ENCODE peak calls at places on chromosome 15, in eight cellular contexts. One of them, this sample, is unnamed. For H3K36me3, the result is how much of the 10 kb centered on the place peaks cover.

GRCh38 chr15:95175914-95176658 is 944.7 kb downstream of the MCTP2 start:
- DNase-seq in stomach: no peak
- DNase-seq in A673: no peak
- DNase-seq in CD4-positive, alpha-beta memory T cell: no peak
- DNase-seq in aorta: no peak
- DNase-seq in lung: no peak
- DNase-seq in cardiac muscle cell: no peak
- DNase-seq in fibroblast of lung: peak
- DNase-seq in this sample: no peak

GRCh38 chr15:78671626-78672211 is 30.7 kb upstream of the CHRNB4 start:
- DNase-seq in lung: no peak
- DNase-seq in A673: peak
- DNase-seq in cardiac muscle cell: no peak
- DNase-seq in fibroblast of lung: no peak
- DNase-seq in stomach: no peak
- DNase-seq in aorta: no peak
- DNase-seq in CD4-positive, alpha-beta memory T cell: no peak
- DNase-seq in this sample: no peak

GRCh38 chr15:47781527-47781926 is 64.2 kb downstream of the SEMA6D start:
- DNase-seq in A673: no peak
- DNase-seq in cardiac muscle cell: no peak
- DNase-seq in fibroblast of lung: no peak
- DNase-seq in lung: no peak
- DNase-seq in stomach: no peak
- DNase-seq in CD4-positive, alpha-beta memory T cell: no peak
- DNase-seq in aorta: no peak
- DNase-seq in this sample: no peak

GRCh38 chr15:35663956-35664355 is 118.0 kb upstream of the DPH6 start:
- DNase-seq in aorta: no peak
- DNase-seq in A673: no peak
- DNase-seq in lung: no peak
- DNase-seq in fibroblast of lung: no peak
- DNase-seq in stomach: no peak
- DNase-seq in cardiac muscle cell: no peak
- DNase-seq in CD4-positive, alpha-beta memory T cell: no peak
- DNase-seq in this sample: no peak

GRCh38 chr15:23447107-23447500 is at the start of gene GOLGA6L2:
- DNase-seq in A673: peak
- DNase-seq in CD4-positive, alpha-beta memory T cell: no peak
- DNase-seq in aorta: no peak
- DNase-seq in fibroblast of lung: no peak
- DNase-seq in stomach: no peak
- DNase-seq in cardiac muscle cell: no peak
- DNase-seq in lung: no peak
- DNase-seq in this sample: no peak

GRCh38 chr15:40072216-40072990 is 33.4 kb upstream of the SRP14 start:
- DNase-seq in lung: no peak
- DNase-seq in CD4-positive, alpha-beta memory T cell: no peak
- DNase-seq in stomach: no peak
- DNase-seq in cardiac muscle cell: no peak
- DNase-seq in fibroblast of lung: no peak
- DNase-seq in A673: no peak
- DNase-seq in aorta: no peak
- DNase-seq in this sample: no peak

GRCh38 chr15:96477227-96477626 is 146.7 kb downstream of the NR2F2 start:
- DNase-seq in stomach: no peak
- DNase-seq in A673: no peak
- DNase-seq in CD4-positive, alpha-beta memory T cell: no peak
- DNase-seq in fibroblast of lung: no peak
- DNase-seq in lung: no peak
- DNase-seq in cardiac muscle cell: no peak
- DNase-seq in aorta: no peak
- DNase-seq in this sample: no peak

GRCh38 chr15:33320017-33320416 is 9.2 kb downstream of the RYR3 start:
- DNase-seq in lung: no peak
- DNase-seq in CD4-positive, alpha-beta memory T cell: no peak
- DNase-seq in cardiac muscle cell: no peak
- DNase-seq in aorta: no peak
- DNase-seq in fibroblast of lung: no peak
- DNase-seq in A673: no peak
- DNase-seq in stomach: no peak
- DNase-seq in this sample: no peak

GRCh38 chr15:26376243-26376642 is 396.6 kb downstream of the GABRB3 start:
- DNase-seq in cardiac muscle cell: no peak
- DNase-seq in CD4-positive, alpha-beta memory T cell: no peak
- DNase-seq in fibroblast of lung: no peak
- DNase-seq in A673: no peak
- DNase-seq in aorta: no peak
- DNase-seq in stomach: no peak
- DNase-seq in lung: no peak
- DNase-seq in this sample: no peak

GRCh38 chr15:31563421-31563820 is 236.8 kb downstream of the KLF13 start:
- DNase-seq in fibroblast of lung: no peak
- DNase-seq in A673: no peak
- DNase-seq in lung: peak
- DNase-seq in cardiac muscle cell: no peak
- DNase-seq in CD4-positive, alpha-beta memory T cell: no peak
- DNase-seq in aorta: no peak
- DNase-seq in stomach: no peak
- DNase-seq in this sample: no peak

GRCh38 chr15:80989110-80989517 is 505 bp downstream of the MESD start:
- DNase-seq in CD4-positive, alpha-beta memory T cell: no peak
- DNase-seq in fibroblast of lung: no peak
- DNase-seq in A673: no peak
- DNase-seq in lung: no peak
- DNase-seq in cardiac muscle cell: no peak
- DNase-seq in stomach: no peak
- DNase-seq in aorta: no peak
- DNase-seq in this sample: no peak

GRCh38 chr15:80455668-80456442 is 51.7 kb downstream of the ARNT2 start:
- DNase-seq in cardiac muscle cell: peak
- DNase-seq in A673: peak
- DNase-seq in stomach: peak
- DNase-seq in fibroblast of lung: peak
- DNase-seq in lung: peak
- DNase-seq in CD4-positive, alpha-beta memory T cell: peak
- DNase-seq in aorta: peak
- DNase-seq in this sample: peak

GRCh38 chr15:77144492-77145070 is 73.7 kb upstream of the TSPAN3 start:
- DNase-seq in stomach: no peak
- DNase-seq in cardiac muscle cell: no peak
- DNase-seq in A673: peak
- DNase-seq in lung: no peak
- DNase-seq in fibroblast of lung: peak
- DNase-seq in aorta: no peak
- DNase-seq in CD4-positive, alpha-beta memory T cell: no peak
- DNase-seq in this sample: no peak

GRCh38 chr15:63551400-63551799 is 45.8 kb upstream of the FBXL22 start:
- DNase-seq in cardiac muscle cell: no peak
- DNase-seq in aorta: no peak
- DNase-seq in stomach: no peak
- DNase-seq in lung: no peak
- DNase-seq in CD4-positive, alpha-beta memory T cell: no peak
- DNase-seq in A673: no peak
- DNase-seq in fibroblast of lung: peak
- DNase-seq in this sample: no peak

GRCh38 chr15:64622410-64623260 is 152.8 kb downstream of the RBPMS2 start:
- DNase-seq in fibroblast of lung: no peak
- DNase-seq in A673: no peak
- DNase-seq in CD4-positive, alpha-beta memory T cell: peak
- DNase-seq in lung: no peak
- DNase-seq in stomach: no peak
- DNase-seq in aorta: no peak
- DNase-seq in cardiac muscle cell: no peak
- DNase-seq in this sample: peak

GRCh38 chr15:63323798-63324651 is 46.6 kb downstream of the APH1B start:
- DNase-seq in CD4-positive, alpha-beta memory T cell: no peak
- DNase-seq in A673: no peak
- DNase-seq in stomach: no peak
- DNase-seq in fibroblast of lung: no peak
- DNase-seq in aorta: no peak
- DNase-seq in lung: no peak
- DNase-seq in cardiac muscle cell: no peak
- DNase-seq in this sample: no peak

GRCh38 chr15:62457100-62457499 is 292.0 kb upstream of the C2CD4B start:
- DNase-seq in fibroblast of lung: no peak
- DNase-seq in aorta: no peak
- DNase-seq in CD4-positive, alpha-beta memory T cell: no peak
- DNase-seq in lung: no peak
- DNase-seq in cardiac muscle cell: no peak
- DNase-seq in stomach: no peak
- DNase-seq in A673: no peak
- DNase-seq in this sample: no peak

GRCh38 chr15:78037779-78038305 is 39.7 kb downstream of the TBC1D2B start:
- DNase-seq in cardiac muscle cell: no peak
- DNase-seq in CD4-positive, alpha-beta memory T cell: no peak
- DNase-seq in lung: no peak
- DNase-seq in A673: no peak
- DNase-seq in fibroblast of lung: no peak
- DNase-seq in aorta: no peak
- DNase-seq in stomach: no peak
- DNase-seq in this sample: peak

GRCh38 chr15:71115567-71116351 is 488 bp downstream of the THSD4 start:
- DNase-seq in stomach: peak
- DNase-seq in CD4-positive, alpha-beta memory T cell: no peak
- DNase-seq in aorta: peak
- DNase-seq in cardiac muscle cell: peak
- DNase-seq in A673: peak
- DNase-seq in lung: peak
- DNase-seq in fibroblast of lung: peak
- DNase-seq in this sample: no peak

GRCh38 chr15:66483131-66483566 is 14.4 kb downstream of the SNAPC5 start:
- DNase-seq in fibroblast of lung: peak
- DNase-seq in lung: peak
- DNase-seq in CD4-positive, alpha-beta memory T cell: no peak
- DNase-seq in A673: no peak
- DNase-seq in stomach: no peak
- DNase-seq in cardiac muscle cell: no peak
- DNase-seq in aorta: no peak
- DNase-seq in this sample: no peak

GRCh38 chr15:66481107-66481856 is 16.3 kb downstream of the SNAPC5 start:
- DNase-seq in fibroblast of lung: no peak
- DNase-seq in aorta: no peak
- DNase-seq in lung: no peak
- DNase-seq in cardiac muscle cell: no peak
- DNase-seq in stomach: no peak
- DNase-seq in CD4-positive, alpha-beta memory T cell: no peak
- DNase-seq in A673: no peak
- DNase-seq in this sample: no peak

GRCh38 chr15:66480267-66480666 is 17.3 kb downstream of the SNAPC5 start:
- DNase-seq in cardiac muscle cell: no peak
- DNase-seq in fibroblast of lung: no peak
- DNase-seq in lung: no peak
- DNase-seq in A673: no peak
- DNase-seq in aorta: no peak
- DNase-seq in stomach: no peak
- DNase-seq in CD4-positive, alpha-beta memory T cell: no peak
- DNase-seq in this sample: no peak

GRCh38 chr15:66484539-66485112 is 12.9 kb downstream of the SNAPC5 start:
- DNase-seq in fibroblast of lung: no peak
- DNase-seq in CD4-positive, alpha-beta memory T cell: no peak
- DNase-seq in lung: no peak
- DNase-seq in cardiac muscle cell: no peak
- DNase-seq in stomach: no peak
- DNase-seq in A673: no peak
- DNase-seq in aorta: no peak
- DNase-seq in this sample: no peak

GRCh38 chr15:66482539-66482938 is 15.0 kb downstream of the SNAPC5 start:
- DNase-seq in stomach: no peak
- DNase-seq in A673: no peak
- DNase-seq in lung: peak
- DNase-seq in aorta: no peak
- DNase-seq in cardiac muscle cell: no peak
- DNase-seq in fibroblast of lung: no peak
- DNase-seq in CD4-positive, alpha-beta memory T cell: no peak
- DNase-seq in this sample: no peak
- H3K27ac ChIP-seq in stomach: no peak
- H3K27ac ChIP-seq in A673: no peak
- H3K27ac ChIP-seq in lung: no peak
- H3K27ac ChIP-seq in aorta: no peak
- H3K27ac ChIP-seq in cardiac muscle cell: no peak
- H3K27ac ChIP-seq in fibroblast of lung: no peak
- H3K27ac ChIP-seq in CD4-positive, alpha-beta memory T cell: no peak
- H3K27ac ChIP-seq in this sample: no peak

GRCh38 chr15:38401716-38402115 is 52.2 kb upstream of the FAM98B start:
- DNase-seq in stomach: no peak
- DNase-seq in CD4-positive, alpha-beta memory T cell: no peak
- DNase-seq in A673: no peak
- DNase-seq in fibroblast of lung: no peak
- DNase-seq in cardiac muscle cell: no peak
- DNase-seq in lung: no peak
- DNase-seq in aorta: no peak
- DNase-seq in this sample: no peak
- H3K4me3 ChIP-seq in stomach: no peak
- H3K4me3 ChIP-seq in CD4-positive, alpha-beta memory T cell: no peak
- H3K4me3 ChIP-seq in A673: no peak
- H3K4me3 ChIP-seq in fibroblast of lung: no peak
- H3K4me3 ChIP-seq in cardiac muscle cell: no peak
- H3K4me3 ChIP-seq in lung: no peak
- H3K4me3 ChIP-seq in aorta: no peak
- H3K4me3 ChIP-seq in this sample: no peak

GRCh38 chr15:100832178-100832942 is 47.3 kb upstream of the ALDH1A3 start:
- DNase-seq in stomach: no peak
- DNase-seq in CD4-positive, alpha-beta memory T cell: no peak
- DNase-seq in A673: no peak
- DNase-seq in lung: peak
- DNase-seq in cardiac muscle cell: no peak
- DNase-seq in fibroblast of lung: no peak
- DNase-seq in aorta: no peak
- DNase-seq in this sample: no peak
- H3K36me3 ChIP-seq in stomach: under half
- H3K36me3 ChIP-seq in CD4-positive, alpha-beta memory T cell: under half
- H3K36me3 ChIP-seq in A673: under half
- H3K36me3 ChIP-seq in lung: under half
- H3K36me3 ChIP-seq in cardiac muscle cell: under half
- H3K36me3 ChIP-seq in fibroblast of lung: under half
- H3K36me3 ChIP-seq in aorta: under half
- H3K36me3 ChIP-seq in this sample: under half

DNA sequence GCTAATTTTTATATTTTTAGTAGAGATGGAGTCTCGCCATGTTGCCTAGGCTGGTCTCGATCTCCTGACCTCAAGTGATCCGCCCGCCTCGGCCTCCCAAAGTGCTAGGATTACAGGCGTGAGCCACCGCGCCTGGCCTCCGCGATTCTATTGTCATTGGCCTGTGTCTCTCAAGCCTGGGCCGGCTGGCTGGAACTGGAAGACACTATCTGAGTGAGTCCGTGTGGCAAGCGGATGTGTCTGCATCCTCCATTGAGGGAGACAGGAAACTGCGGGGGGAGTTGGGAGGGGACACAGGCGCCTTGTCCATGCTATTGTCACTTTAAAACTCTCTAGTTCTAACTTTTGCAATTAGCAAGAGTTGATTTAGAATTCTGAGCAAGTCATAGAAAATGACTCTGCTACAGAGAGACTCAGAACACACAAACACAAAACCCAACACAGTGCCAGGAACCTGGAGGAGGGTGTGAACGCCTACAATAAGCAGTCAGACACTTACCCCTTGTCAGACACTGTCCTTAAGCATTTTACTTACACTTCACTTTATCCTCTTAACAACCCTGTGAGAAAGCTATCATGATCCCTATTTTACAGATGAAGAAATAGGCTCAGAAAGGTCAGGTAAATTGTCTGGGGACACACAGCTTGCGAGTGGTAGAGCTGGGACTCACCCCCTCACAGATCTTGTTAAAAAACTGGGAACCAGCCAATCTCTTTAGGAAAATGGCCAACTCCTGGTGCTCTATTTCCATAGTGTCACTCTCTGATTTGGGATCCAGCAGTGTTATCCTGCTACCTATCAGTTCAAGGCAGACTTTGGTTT is 38.7 kb downstream of the ANP32A start:
- DNase-seq in fibroblast of lung: no peak
- DNase-seq in A673: no peak
- DNase-seq in lung: peak
- DNase-seq in cardiac muscle cell: no peak
- DNase-seq in stomach: no peak
- DNase-seq in aorta: peak
- DNase-seq in CD4-positive, alpha-beta memory T cell: no peak
- DNase-seq in this sample: no peak
- H3K27ac ChIP-seq in fibroblast of lung: no peak
- H3K27ac ChIP-seq in A673: peak
- H3K27ac ChIP-seq in lung: peak
- H3K27ac ChIP-seq in cardiac muscle cell: no peak
- H3K27ac ChIP-seq in stomach: no peak
- H3K27ac ChIP-seq in aorta: no peak
- H3K27ac ChIP-seq in CD4-positive, alpha-beta memory T cell: no peak
- H3K27ac ChIP-seq in this sample: peak